ENCODE peak calls at places on chromosomes 5 and 9, in ten cellular contexts. One of them, this sample, is unnamed.
A peak's percentile ranks its signal among the peaks of the same experiment; 100 is the strongest.

GRCh38 chr5:113147537-113147936 is 170.9 kb downstream of the DCP2 start:
- DNase-seq in LNCaP clone FGC: no peak
- DNase-seq in gastrocnemius medialis: no peak
- DNase-seq in foreskin fibroblast: no peak
- DNase-seq in IMR-90: no peak
- DNase-seq in breast epithelium: no peak
- DNase-seq in fibroblast of mammary gland: no peak
- DNase-seq in fibroblast of villous mesenchyme: no peak
- DNase-seq in cardiac fibroblast: no peak
- DNase-seq in Caco-2: no peak
- DNase-seq in this sample: no peak

GRCh38 chr9:132367613-132368305 is 13.0 kb upstream of the SETX start:
- DNase-seq in LNCaP clone FGC: no peak
- DNase-seq in gastrocnemius medialis: no peak
- DNase-seq in foreskin fibroblast: peak; percentile 9
- DNase-seq in IMR-90: no peak
- DNase-seq in breast epithelium: no peak
- DNase-seq in fibroblast of mammary gland: no peak
- DNase-seq in fibroblast of villous mesenchyme: peak; percentile 19
- DNase-seq in cardiac fibroblast: no peak
- DNase-seq in Caco-2: no peak
- DNase-seq in this sample: no peak

GRCh38 chr9:91945277-91946074 is 4.6 kb downstream of the ROR2 start:
- DNase-seq in LNCaP clone FGC: peak; percentile 50
- DNase-seq in gastrocnemius medialis: no peak
- DNase-seq in foreskin fibroblast: no peak
- DNase-seq in IMR-90: peak; percentile 82
- DNase-seq in breast epithelium: peak; percentile 34
- DNase-seq in fibroblast of mammary gland: peak; percentile 77
- DNase-seq in fibroblast of villous mesenchyme: peak; percentile 96
- DNase-seq in cardiac fibroblast: no peak
- DNase-seq in Caco-2: no peak
- DNase-seq in this sample: peak; percentile 83

GRCh38 chr9:33435821-33436277 is 11.5 kb downstream of the AQP3 start:
- DNase-seq in LNCaP clone FGC: no peak
- DNase-seq in gastrocnemius medialis: no peak
- DNase-seq in foreskin fibroblast: peak; percentile 67
- DNase-seq in IMR-90: no peak
- DNase-seq in breast epithelium: no peak
- DNase-seq in fibroblast of mammary gland: no peak
- DNase-seq in fibroblast of villous mesenchyme: peak; percentile 18
- DNase-seq in cardiac fibroblast: no peak
- DNase-seq in Caco-2: no peak
- DNase-seq in this sample: no peak

GRCh38 chr5:116660929-116661328 is 86.3 kb upstream of the SEMA6A start:
- DNase-seq in LNCaP clone FGC: no peak
- DNase-seq in gastrocnemius medialis: no peak
- DNase-seq in foreskin fibroblast: no peak
- DNase-seq in IMR-90: no peak
- DNase-seq in breast epithelium: no peak
- DNase-seq in fibroblast of mammary gland: no peak
- DNase-seq in fibroblast of villous mesenchyme: no peak
- DNase-seq in cardiac fibroblast: no peak
- DNase-seq in Caco-2: no peak
- DNase-seq in this sample: no peak

GRCh38 chr5:178425621-178426068 is 164.5 kb downstream of the COL23A1 start:
- DNase-seq in LNCaP clone FGC: no peak
- DNase-seq in gastrocnemius medialis: no peak
- DNase-seq in foreskin fibroblast: no peak
- DNase-seq in IMR-90: no peak
- DNase-seq in breast epithelium: no peak
- DNase-seq in fibroblast of mammary gland: no peak
- DNase-seq in fibroblast of villous mesenchyme: no peak
- DNase-seq in cardiac fibroblast: no peak
- DNase-seq in Caco-2: no peak
- DNase-seq in this sample: no peak

GRCh38 chr9:79266986-79267385 is 304.8 kb upstream of the TLE4 start:
- DNase-seq in LNCaP clone FGC: no peak
- DNase-seq in gastrocnemius medialis: no peak
- DNase-seq in foreskin fibroblast: peak; percentile 38
- DNase-seq in IMR-90: peak; percentile 46
- DNase-seq in breast epithelium: no peak
- DNase-seq in fibroblast of mammary gland: no peak
- DNase-seq in fibroblast of villous mesenchyme: no peak
- DNase-seq in cardiac fibroblast: no peak
- DNase-seq in Caco-2: no peak
- DNase-seq in this sample: no peak

GRCh38 chr5:72209515-72210115 is 102.3 kb downstream of the MAP1B start:
- DNase-seq in LNCaP clone FGC: peak; percentile 50
- DNase-seq in gastrocnemius medialis: no peak
- DNase-seq in foreskin fibroblast: peak; percentile 57
- DNase-seq in IMR-90: no peak
- DNase-seq in breast epithelium: peak; percentile 26
- DNase-seq in fibroblast of mammary gland: no peak
- DNase-seq in fibroblast of villous mesenchyme: peak; percentile 78
- DNase-seq in cardiac fibroblast: no peak
- DNase-seq in Caco-2: no peak
- DNase-seq in this sample: no peak

GRCh38 chr5:164256954-164257353 is 751.5 kb downstream of the MAT2B start:
- DNase-seq in LNCaP clone FGC: no peak
- DNase-seq in gastrocnemius medialis: no peak
- DNase-seq in foreskin fibroblast: no peak
- DNase-seq in IMR-90: no peak
- DNase-seq in breast epithelium: no peak
- DNase-seq in fibroblast of mammary gland: no peak
- DNase-seq in fibroblast of villous mesenchyme: no peak
- DNase-seq in cardiac fibroblast: no peak
- DNase-seq in Caco-2: no peak
- DNase-seq in this sample: no peak

GRCh38 chr9:76756273-76756650 is 8.0 kb upstream of the PCA3 start:
- DNase-seq in LNCaP clone FGC: no peak
- DNase-seq in gastrocnemius medialis: peak; percentile 6
- DNase-seq in foreskin fibroblast: peak; percentile 55
- DNase-seq in IMR-90: peak; percentile 41
- DNase-seq in breast epithelium: no peak
- DNase-seq in fibroblast of mammary gland: peak; percentile 44
- DNase-seq in fibroblast of villous mesenchyme: peak; percentile 20
- DNase-seq in cardiac fibroblast: peak; percentile 46
- DNase-seq in Caco-2: peak; percentile 22
- DNase-seq in this sample: peak; percentile 30

GRCh38 chr9:12770261-12770660 is 4.6 kb upstream of the LURAP1L start:
- DNase-seq in LNCaP clone FGC: no peak
- DNase-seq in gastrocnemius medialis: no peak
- DNase-seq in foreskin fibroblast: no peak
- DNase-seq in IMR-90: no peak
- DNase-seq in breast epithelium: no peak
- DNase-seq in fibroblast of mammary gland: no peak
- DNase-seq in fibroblast of villous mesenchyme: no peak
- DNase-seq in cardiac fibroblast: no peak
- DNase-seq in Caco-2: no peak
- DNase-seq in this sample: no peak

GRCh38 chr9:38305616-38306015 is 86.9 kb upstream of the ALDH1B1 start:
- DNase-seq in LNCaP clone FGC: no peak
- DNase-seq in gastrocnemius medialis: no peak
- DNase-seq in foreskin fibroblast: no peak
- DNase-seq in IMR-90: no peak
- DNase-seq in breast epithelium: no peak
- DNase-seq in fibroblast of mammary gland: no peak
- DNase-seq in fibroblast of villous mesenchyme: no peak
- DNase-seq in cardiac fibroblast: no peak
- DNase-seq in Caco-2: no peak
- DNase-seq in this sample: no peak

GRCh38 chr5:436641-436975 is 6.4 kb upstream of the EXOC3 start:
- DNase-seq in LNCaP clone FGC: no peak
- DNase-seq in gastrocnemius medialis: no peak
- DNase-seq in foreskin fibroblast: no peak
- DNase-seq in IMR-90: no peak
- DNase-seq in breast epithelium: no peak
- DNase-seq in fibroblast of mammary gland: no peak
- DNase-seq in fibroblast of villous mesenchyme: no peak
- DNase-seq in cardiac fibroblast: no peak
- DNase-seq in Caco-2: no peak
- DNase-seq in this sample: no peak

GRCh38 chr9:21153688-21154608 is 12.3 kb upstream of the IFNW1 start:
- DNase-seq in LNCaP clone FGC: peak; percentile 10
- DNase-seq in gastrocnemius medialis: no peak
- DNase-seq in foreskin fibroblast: peak; percentile 10
- DNase-seq in IMR-90: peak; percentile 1
- DNase-seq in breast epithelium: no peak
- DNase-seq in fibroblast of mammary gland: peak; percentile 30
- DNase-seq in fibroblast of villous mesenchyme: no peak
- DNase-seq in cardiac fibroblast: peak; percentile 48
- DNase-seq in Caco-2: peak; percentile 15
- DNase-seq in this sample: peak; percentile 39
- TF ChIP-seq CTCF in LNCaP clone FGC: peak; percentile 59
- TF ChIP-seq CTCF in gastrocnemius medialis: no peak
- TF ChIP-seq CTCF in foreskin fibroblast: no peak
- TF ChIP-seq CTCF in IMR-90: no peak
- TF ChIP-seq CTCF in breast epithelium: no peak
- TF ChIP-seq CTCF in fibroblast of mammary gland: peak; percentile 14
- TF ChIP-seq CTCF in fibroblast of villous mesenchyme: no peak
- TF ChIP-seq CTCF in cardiac fibroblast: no peak
- TF ChIP-seq CTCF in Caco-2: peak; percentile 22
- TF ChIP-seq CTCF in this sample: peak; percentile 29

DNA sequence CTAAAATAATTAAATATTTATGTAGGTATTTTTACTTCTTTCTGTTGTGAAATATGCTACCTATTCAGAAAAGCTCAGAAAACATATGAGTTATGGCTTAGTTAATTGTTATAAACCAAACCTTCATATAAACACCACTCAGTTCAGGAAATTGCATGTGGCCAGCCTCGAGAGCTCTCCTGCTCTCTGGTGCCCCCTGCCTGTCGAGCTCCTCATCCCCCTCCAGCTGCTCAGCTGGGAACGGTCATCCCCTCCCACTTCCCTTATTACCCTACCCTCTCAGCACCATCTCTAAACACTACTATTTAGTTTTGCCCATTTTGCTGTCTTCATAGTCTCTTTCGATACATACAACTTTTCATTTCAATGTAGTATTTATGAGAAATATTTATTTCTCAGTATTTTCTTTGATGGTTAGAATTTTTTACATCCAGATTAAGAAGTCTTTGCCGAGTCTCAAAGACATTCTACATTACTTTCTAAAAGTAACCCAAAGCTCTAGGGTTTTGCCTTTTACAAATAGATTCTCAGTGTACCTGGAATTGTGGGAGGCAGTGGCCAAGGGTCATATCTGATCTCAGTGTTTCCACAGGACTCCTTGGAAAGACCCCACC is 51.2 kb upstream of the SEMA4D start:
- DNase-seq in LNCaP clone FGC: peak; percentile 36
- DNase-seq in gastrocnemius medialis: peak; percentile 49
- DNase-seq in foreskin fibroblast: peak; percentile 10
- DNase-seq in IMR-90: peak; percentile 59
- DNase-seq in breast epithelium: peak; percentile 45
- DNase-seq in fibroblast of mammary gland: peak; percentile 58
- DNase-seq in fibroblast of villous mesenchyme: peak; percentile 65
- DNase-seq in cardiac fibroblast: peak; percentile 64
- DNase-seq in Caco-2: peak; percentile 71
- DNase-seq in this sample: peak; percentile 79
- H3K4me3 ChIP-seq in LNCaP clone FGC: no peak overlapping the region
- H3K4me3 ChIP-seq in gastrocnemius medialis: no peak overlapping the region
- H3K4me3 ChIP-seq in foreskin fibroblast: no peak overlapping the region
- H3K4me3 ChIP-seq in IMR-90: no peak overlapping the region
- H3K4me3 ChIP-seq in breast epithelium: no peak overlapping the region
- H3K4me3 ChIP-seq in fibroblast of mammary gland: no peak overlapping the region
- H3K4me3 ChIP-seq in fibroblast of villous mesenchyme: no peak overlapping the region
- H3K4me3 ChIP-seq in cardiac fibroblast: no peak overlapping the region
- H3K4me3 ChIP-seq in Caco-2: no peak overlapping the region
- H3K4me3 ChIP-seq in this sample: no peak overlapping the region

GRCh38 chr5:2381861-2382260 is 369.6 kb downstream of the IRX2 start:
- DNase-seq in LNCaP clone FGC: no peak
- DNase-seq in gastrocnemius medialis: no peak
- DNase-seq in foreskin fibroblast: no peak
- DNase-seq in IMR-90: no peak
- DNase-seq in breast epithelium: no peak
- DNase-seq in fibroblast of mammary gland: no peak
- DNase-seq in fibroblast of villous mesenchyme: no peak
- DNase-seq in cardiac fibroblast: no peak
- DNase-seq in Caco-2: no peak
- DNase-seq in this sample: no peak

GRCh38 chr5:2378976-2379375 is 372.5 kb downstream of the IRX2 start:
- DNase-seq in LNCaP clone FGC: no peak
- DNase-seq in gastrocnemius medialis: no peak
- DNase-seq in foreskin fibroblast: no peak
- DNase-seq in IMR-90: no peak
- DNase-seq in breast epithelium: no peak
- DNase-seq in fibroblast of mammary gland: no peak
- DNase-seq in fibroblast of villous mesenchyme: no peak
- DNase-seq in cardiac fibroblast: no peak
- DNase-seq in Caco-2: no peak
- DNase-seq in this sample: no peak

GRCh38 chr5:2382776-2383677 is 368.4 kb downstream of the IRX2 start:
- DNase-seq in LNCaP clone FGC: no peak
- DNase-seq in gastrocnemius medialis: no peak
- DNase-seq in foreskin fibroblast: no peak
- DNase-seq in IMR-90: no peak
- DNase-seq in breast epithelium: no peak
- DNase-seq in fibroblast of mammary gland: no peak
- DNase-seq in fibroblast of villous mesenchyme: no peak
- DNase-seq in cardiac fibroblast: no peak
- DNase-seq in Caco-2: no peak
- DNase-seq in this sample: no peak

GRCh38 chr5:2383678-2384025 is 367.8 kb downstream of the IRX2 start:
- DNase-seq in LNCaP clone FGC: no peak
- DNase-seq in gastrocnemius medialis: no peak
- DNase-seq in foreskin fibroblast: no peak
- DNase-seq in IMR-90: no peak
- DNase-seq in breast epithelium: no peak
- DNase-seq in fibroblast of mammary gland: no peak
- DNase-seq in fibroblast of villous mesenchyme: no peak
- DNase-seq in cardiac fibroblast: no peak
- DNase-seq in Caco-2: no peak
- DNase-seq in this sample: no peak

GRCh38 chr5:2381070-2381469 is 370.4 kb downstream of the IRX2 start:
- DNase-seq in LNCaP clone FGC: no peak
- DNase-seq in gastrocnemius medialis: no peak
- DNase-seq in foreskin fibroblast: no peak
- DNase-seq in IMR-90: no peak
- DNase-seq in breast epithelium: no peak
- DNase-seq in fibroblast of mammary gland: no peak
- DNase-seq in fibroblast of villous mesenchyme: no peak
- DNase-seq in cardiac fibroblast: no peak
- DNase-seq in Caco-2: no peak
- DNase-seq in this sample: no peak
- TF ChIP-seq CTCF in LNCaP clone FGC: no peak
- TF ChIP-seq CTCF in gastrocnemius medialis: no peak
- TF ChIP-seq CTCF in foreskin fibroblast: no peak
- TF ChIP-seq CTCF in IMR-90: no peak
- TF ChIP-seq CTCF in breast epithelium: no peak
- TF ChIP-seq CTCF in fibroblast of mammary gland: no peak
- TF ChIP-seq CTCF in fibroblast of villous mesenchyme: no peak
- TF ChIP-seq CTCF in cardiac fibroblast: no peak
- TF ChIP-seq CTCF in Caco-2: no peak
- TF ChIP-seq CTCF in this sample: no peak

DNA sequence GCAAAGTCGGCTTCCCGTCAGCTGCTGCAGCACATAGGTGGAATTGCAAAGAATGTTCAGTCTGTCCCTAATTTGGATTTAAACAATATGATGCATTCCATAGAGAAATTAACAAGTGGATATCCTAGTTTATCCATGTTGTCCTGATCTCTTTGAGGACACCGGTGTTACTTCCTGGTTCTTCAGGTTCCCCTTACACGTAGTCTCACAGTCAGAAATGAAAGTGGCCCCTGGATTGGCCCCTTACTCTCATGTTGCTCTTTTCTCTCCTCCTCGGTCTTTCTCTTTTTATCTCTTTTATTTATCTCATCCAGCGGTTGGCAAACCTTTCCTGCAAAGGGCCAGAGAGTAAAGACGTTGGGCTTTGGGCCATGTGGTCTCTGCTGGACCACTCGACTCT is 265.1 kb downstream of the GAS1 start:
- DNase-seq in LNCaP clone FGC: no peak
- DNase-seq in gastrocnemius medialis: no peak
- DNase-seq in foreskin fibroblast: no peak
- DNase-seq in IMR-90: no peak
- DNase-seq in breast epithelium: no peak
- DNase-seq in fibroblast of mammary gland: no peak
- DNase-seq in fibroblast of villous mesenchyme: no peak
- DNase-seq in cardiac fibroblast: no peak
- DNase-seq in Caco-2: no peak
- DNase-seq in this sample: no peak
- H3K4me3 ChIP-seq in LNCaP clone FGC: no peak overlapping the region
- H3K4me3 ChIP-seq in gastrocnemius medialis: no peak overlapping the region
- H3K4me3 ChIP-seq in foreskin fibroblast: no peak overlapping the region
- H3K4me3 ChIP-seq in IMR-90: no peak overlapping the region
- H3K4me3 ChIP-seq in breast epithelium: no peak overlapping the region
- H3K4me3 ChIP-seq in fibroblast of mammary gland: no peak overlapping the region
- H3K4me3 ChIP-seq in fibroblast of villous mesenchyme: no peak overlapping the region
- H3K4me3 ChIP-seq in cardiac fibroblast: no peak overlapping the region
- H3K4me3 ChIP-seq in Caco-2: no peak overlapping the region
- H3K4me3 ChIP-seq in this sample: no peak overlapping the region

This sample was measured in choroid plexus epithelial cell.